ENCODE peak calls at places on chromosomes 3 and 15, in five cellular contexts. K, L, F, Z and A are unnamed samples.

GRCh38 chr15:86002444-86002843 is 77.2 kb upstream of the AGBL1 start:
- DNase-seq in L (no peak), F (no peak), Z (no peak), K (no peak), A (no peak)

GRCh38 chr3:12944849-12945248 is 103.5 kb upstream of the RPL32 start:
- DNase-seq in L (no peak), Z (no peak), F (no peak), K (no peak), A (no peak)

GRCh38 chr3:119219069-119219468 is 21.6 kb downstream of the B4GALT4 start:
- DNase-seq in K (no peak), L (no peak), Z (no peak), F (no peak), A (no peak)

GRCh38 chr15:72116680-72117447 is 1.1 kb downstream of the MYO9A start:
- DNase-seq in Z (peak), K (peak), L (peak), F (no peak), A (no peak)

GRCh38 chr3:195240171-195240701 is 30.7 kb downstream of the XXYLT1 start:
- DNase-seq in Z (no peak), L (no peak), F (no peak), K (no peak), A (no peak)

GRCh38 chr15:72197045-72197459 is 535 bp downstream of the GRAMD2A start:
- DNase-seq in F (no peak), Z (no peak), K (no peak), L (no peak), A (peak)

GRCh38 chr15:50167112-50167511 is 14.9 kb upstream of the SLC27A2 start:
- DNase-seq in Z (no peak), K (no peak), L (no peak), F (no peak), A (no peak)

GRCh38 chr3:15221574-15222217 is 15.7 kb downstream of the CAPN7 start:
- DNase-seq in Z (no peak), F (no peak), K (no peak), L (no peak), A (no peak)

GRCh38 chr3:63976166-63976861 is 47.0 kb downstream of the PSMD6 start:
- DNase-seq in K (peak), Z (no peak), F (no peak), L (no peak), A (no peak)

GRCh38 chr15:67067161-67067853 is 1.9 kb downstream of the SMAD3 start:
- DNase-seq in L (no peak), F (no peak), Z (peak), K (peak), A (no peak)

GRCh38 chr3:128281461-128282367 is 128.4 kb downstream of the EEFSEC start:
- DNase-seq in K (no peak), L (no peak), Z (no peak), F (no peak), A (no peak)

GRCh38 chr3:99410789-99411311 is 227.5 kb upstream of the COL8A1 start:
- DNase-seq in L (no peak), F (no peak), K (peak), Z (no peak), A (no peak)

GRCh38 chr15:99099661-99100060 is 5.2 kb upstream of the SYNM start:
- DNase-seq in L (no peak), Z (no peak), K (no peak), F (no peak), A (no peak)

GRCh38 chr3:117669761-117670160 is 960.2 kb downstream of the TUSC7 start:
- DNase-seq in Z (no peak), K (no peak), L (no peak), F (no peak), A (no peak)

GRCh38 chr15:63815796-63816533 is 17.8 kb downstream of the HERC1 start:
- DNase-seq in K (no peak), Z (no peak), F (no peak), L (no peak), A (no peak)

GRCh38 chr3:179182892-179183291 is 34.7 kb downstream of the PIK3CA start:
- DNase-seq in L (no peak), F (no peak), K (no peak), Z (no peak), A (no peak)

GRCh38 chr15:63156708-63157065 is 590 bp downstream of the RPS27L start:
- DNase-seq in F (no peak), Z (no peak), K (peak), L (no peak), A (peak)

GRCh38 chr3:172351895-172352466 is 96.3 kb downstream of the GHSR start:
- DNase-seq in L (no peak), Z (no peak), K (no peak), F (no peak), A (no peak)

GRCh38 chr3:58617338-58617761 is 40.2 kb upstream of the FAM107A start:
- DNase-seq in L (no peak), F (no peak), Z (no peak), K (no peak), A (no peak)

GRCh38 chr15:49031764-49032270 is 14.4 kb downstream of the SECISBP2L start:
- DNase-seq in L (no peak), Z (no peak), K (no peak), F (no peak), A (no peak)

GRCh38 chr3:151772825-151773480 is 39.2 kb downstream of the AADACL2 start:
- DNase-seq in Z (no peak), K (no peak), F (no peak), L (no peak), A (no peak)

GRCh38 chr3:107894998-107895397 is 195.8 kb downstream of the CD47 start:
- DNase-seq in K (no peak), L (no peak), Z (no peak), F (no peak), A (no peak)

GRCh38 chr15:38724827-38725226 is 160.2 kb upstream of the RASGRP1 start:
- DNase-seq in Z (no peak), K (no peak), F (no peak), L (no peak), A (no peak)

GRCh38 chr15:55942332-55942731 is 51.1 kb downstream of the NEDD4 start:
- DNase-seq in Z (peak), K (no peak), L (no peak), F (no peak), A (no peak)

GRCh38 chr3:127208483-127209100 is 15.7 kb downstream of the PRR23E start:
- DNase-seq in F (no peak), K (no peak), Z (no peak), L (no peak), A (peak)